ENCODE peak calls at places on chromosomes 2 and 18, in six cellular contexts. E, K, G, Q, B and S are unnamed samples.

GRCh38 chr2:134217924-134218323 is 35.9 kb upstream of the MGAT5 start:
- DNase-seq in E (no peak), K (no peak), G (no peak), Q (no peak), B (no peak), S (no peak)

GRCh38 chr2:66865161-66865560 is 430.2 kb downstream of the MEIS1 start:
- DNase-seq in E (no peak), K (peak), G (no peak), Q (no peak), B (no peak), S (no peak)

GRCh38 chr2:65380243-65380642 is 52.2 kb downstream of the SPRED2 start:
- DNase-seq in E (no peak), K (no peak), G (no peak), Q (no peak), B (no peak), S (peak)

GRCh38 chr2:15560404-15560987 is 638 bp downstream of the NBAS start:
- DNase-seq in E (peak), K (no peak), G (no peak), Q (no peak), B (peak), S (no peak)

GRCh38 chr2:49687873-49688272 is 533.6 kb upstream of the FSHR start:
- DNase-seq in E (no peak), K (no peak), G (no peak), Q (no peak), B (no peak), S (no peak)

GRCh38 chr2:174779361-174779928 is 15.2 kb upstream of the CHRNA1 start:
- DNase-seq in E (no peak), K (peak), G (no peak), Q (no peak), B (no peak), S (peak)

GRCh38 chr18:43161528-43161927 is 46.0 kb upstream of the RIT2 start:
- DNase-seq in E (peak), K (peak), G (no peak), Q (no peak), B (no peak), S (peak)

GRCh38 chr2:11677146-11678055 is 7.4 kb upstream of the NTSR2 start:
- DNase-seq in E (no peak), K (no peak), G (no peak), Q (peak), B (peak), S (peak)

GRCh38 chr2:62197609-62198236 is 1.8 kb downstream of the B3GNT2 start:
- DNase-seq in E (no peak), K (no peak), G (peak), Q (peak), B (peak), S (peak)

GRCh38 chr2:240650254-240650965 is 25.1 kb downstream of the GPR35 start:
- DNase-seq in E (no peak), K (no peak), G (no peak), Q (no peak), B (no peak), S (peak)

GRCh38 chr18:53790817-53791216 is 433.7 kb downstream of the MBD2 start:
- DNase-seq in E (no peak), K (peak), G (no peak), Q (no peak), B (no peak), S (no peak)

GRCh38 chr2:159939946-159940345 is 122.5 kb downstream of the PLA2R1 start:
- DNase-seq in E (no peak), K (no peak), G (no peak), Q (no peak), B (no peak), S (peak)

GRCh38 chr2:240873805-240874714 is 5.4 kb downstream of the AGXT start:
- DNase-seq in E (no peak), K (peak), G (peak), Q (no peak), B (peak), S (peak)

GRCh38 chr2:44944102-44944951 is 2.8 kb downstream of the SIX3 start:
- DNase-seq in E (no peak), K (no peak), G (no peak), Q (peak), B (peak), S (peak)

GRCh38 chr2:177161741-177162440 is 50.7 kb upstream of the HNRNPA3 start:
- DNase-seq in E (peak), K (no peak), G (no peak), Q (no peak), B (no peak), S (peak)

GRCh38 chr2:64606495-64607363 is 47.0 kb downstream of the SERTAD2 start:
- DNase-seq in E (no peak), K (no peak), G (no peak), Q (peak), B (peak), S (peak)

GRCh38 chr2:241867776-241868420 is 1.6 kb upstream of the RTP5 start:
- DNase-seq in E (no peak), K (no peak), G (no peak), Q (no peak), B (no peak), S (no peak)

GRCh38 chr2:11658208-11658607 is 11.8 kb downstream of the NTSR2 start:
- DNase-seq in E (no peak), K (no peak), G (no peak), Q (no peak), B (no peak), S (no peak)

GRCh38 chr18:46721331-46721730 is 35.5 kb downstream of the ST8SIA5 start:
- DNase-seq in E (no peak), K (no peak), G (no peak), Q (no peak), B (no peak), S (no peak)

GRCh38 chr2:190596998-190597397 is 51.9 kb upstream of the NAB1 start:
- DNase-seq in E (no peak), K (no peak), G (no peak), Q (no peak), B (no peak), S (no peak)

GRCh38 chr2:233706720-233707119 is 6.0 kb upstream of the UGT1A5 start:
- DNase-seq in E (peak), K (peak), G (no peak), Q (no peak), B (no peak), S (no peak)

GRCh38 chr18:11518788-11519685 is 90.4 kb upstream of the SLC35G4 start:
- DNase-seq in E (peak), K (no peak), G (peak), Q (peak), B (peak), S (no peak)

GRCh38 chr2:197358927-197359326 is 48.3 kb upstream of the ANKRD44 start:
- DNase-seq in E (peak), K (no peak), G (no peak), Q (no peak), B (no peak), S (no peak)

GRCh38 chr2:174593574-174594203 is 3.9 kb downstream of the WIPF1 start:
- DNase-seq in E (peak), K (peak), G (no peak), Q (no peak), B (no peak), S (no peak)

GRCh38 chr2:112869258-112869842 is 32.8 kb upstream of the IL1B start:
- DNase-seq in E (no peak), K (peak), G (no peak), Q (peak), B (no peak), S (peak)

GRCh38 chr2:24586955-24587354 is 95.9 kb downstream of the NCOA1 start:
- DNase-seq in E (no peak), K (no peak), G (no peak), Q (no peak), B (no peak), S (no peak)
- TF ChIP-seq CTCF in E (no peak), K (no peak), G (no peak), Q (no peak), B (no peak), S (no peak)

DNA sequence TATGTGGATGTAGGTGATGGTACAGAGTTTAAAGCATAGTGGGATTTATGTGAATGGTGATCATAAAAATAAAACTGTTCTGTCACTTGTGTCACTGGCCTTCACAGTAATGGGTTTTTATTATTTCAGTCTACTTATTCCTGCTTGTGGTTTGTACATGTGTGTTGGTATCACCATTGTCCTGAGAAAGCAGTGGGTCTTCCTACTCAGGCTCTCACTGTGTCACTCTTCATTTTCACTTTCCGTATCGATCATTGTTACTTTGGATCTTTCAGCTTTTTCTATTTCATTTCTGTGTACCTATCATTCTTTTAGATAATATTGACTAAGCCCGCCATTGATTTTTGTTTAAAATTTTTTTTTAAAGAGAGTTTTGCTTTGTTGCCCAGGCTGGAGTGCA is 7.4 kb downstream of the MRPL30 start:
- DNase-seq in E (no peak), K (no peak), G (no peak), Q (no peak), B (no peak), S (no peak)
- TF ChIP-seq CTCF in E (no peak), K (no peak), G (no peak), Q (no peak), B (no peak), S (no peak)

GRCh38 chr2:152047826-152048476 is 50.9 kb downstream of the CACNB4 start:
- DNase-seq in E (no peak), K (no peak), G (no peak), Q (no peak), B (no peak), S (no peak)
- TF ChIP-seq CTCF in E (peak), K (no peak), G (peak), Q (peak), B (peak), S (peak)

GRCh38 chr2:86396304-86396785 is 44.8 kb upstream of the KDM3A start:
- DNase-seq in E (peak), K (peak), G (no peak), Q (peak), B (peak), S (no peak)
- TF ChIP-seq CTCF in E (peak), K (peak), G (no peak), Q (peak), B (no peak), S (peak)

GRCh38 chr18:62070306-62070705 is 116.5 kb downstream of the PIGN start:
- DNase-seq in E (no peak), K (peak), G (no peak), Q (no peak), B (no peak), S (no peak)
- TF ChIP-seq CTCF in E (no peak), K (no peak), G (no peak), Q (no peak), B (no peak), S (no peak)